ENCODE peak calls at places on chromosome 11, in five cellular contexts. One of them, this sample, is unnamed.

GRCh38 chr11:119417726-119418540 is 5.0 kb downstream of the THY1 start:
- DNase-seq in A549: no peak
- DNase-seq in H1: no peak
- DNase-seq in K562: no peak
- DNase-seq in GM12878: no peak
- DNase-seq in this sample: no peak

GRCh38 chr11:134517115-134517514 is 105.1 kb upstream of the B3GAT1 start:
- DNase-seq in A549: no peak
- DNase-seq in H1: no peak
- DNase-seq in K562: no peak
- DNase-seq in GM12878: no peak
- DNase-seq in this sample: no peak

GRCh38 chr11:7490535-7490934 is 5.2 kb downstream of the OLFML1 start:
- DNase-seq in A549: no peak
- DNase-seq in H1: no peak
- DNase-seq in K562: no peak
- DNase-seq in GM12878: no peak
- DNase-seq in this sample: no peak

GRCh38 chr11:28107726-28108618 is at the start of the genes KIF18A and METTL15:
- DNase-seq in A549: peak
- DNase-seq in H1: peak
- DNase-seq in K562: peak
- DNase-seq in GM12878: peak
- DNase-seq in this sample: peak

GRCh38 chr11:20160425-20161229 is at the start of gene DBX1:
- DNase-seq in A549: no peak
- DNase-seq in H1: no peak
- DNase-seq in K562: no peak
- DNase-seq in GM12878: no peak
- DNase-seq in this sample: no peak

GRCh38 chr11:62652156-62653006 is 721 bp downstream of the INTS5 start:
- DNase-seq in A549: no peak
- DNase-seq in H1: no peak
- DNase-seq in K562: no peak
- DNase-seq in GM12878: no peak
- DNase-seq in this sample: no peak

GRCh38 chr11:69915501-69916250 is 96.5 kb upstream of the FGF3 start:
- DNase-seq in A549: peak
- DNase-seq in H1: no peak
- DNase-seq in K562: peak
- DNase-seq in GM12878: no peak
- DNase-seq in this sample: peak

GRCh38 chr11:8699903-8700302 is 17.3 kb downstream of the RPL27A start:
- DNase-seq in A549: no peak
- DNase-seq in H1: no peak
- DNase-seq in K562: no peak
- DNase-seq in GM12878: no peak
- DNase-seq in this sample: peak

GRCh38 chr11:65215441-65216076 is 33.8 kb downstream of the CAPN1 start:
- DNase-seq in A549: no peak
- DNase-seq in H1: no peak
- DNase-seq in K562: peak
- DNase-seq in GM12878: no peak
- DNase-seq in this sample: no peak

GRCh38 chr11:59158206-59159068 is 13.5 kb upstream of the DTX4 start:
- DNase-seq in A549: peak
- DNase-seq in H1: no peak
- DNase-seq in K562: peak
- DNase-seq in GM12878: no peak
- DNase-seq in this sample: peak

GRCh38 chr11:112004389-112004788 is 20.8 kb upstream of the DLAT start:
- DNase-seq in A549: peak
- DNase-seq in H1: no peak
- DNase-seq in K562: peak
- DNase-seq in GM12878: no peak
- DNase-seq in this sample: peak

GRCh38 chr11:10351768-10352641 is 47.1 kb downstream of the ADM start:
- DNase-seq in A549: peak
- DNase-seq in H1: peak
- DNase-seq in K562: no peak
- DNase-seq in GM12878: no peak
- DNase-seq in this sample: peak

GRCh38 chr11:1344056-1344635 is 34.7 kb upstream of the TOLLIP start:
- DNase-seq in A549: no peak
- DNase-seq in H1: no peak
- DNase-seq in K562: no peak
- DNase-seq in GM12878: no peak
- DNase-seq in this sample: no peak

GRCh38 chr11:31383116-31383515 is 13.5 kb downstream of the DNAJC24 start:
- DNase-seq in A549: no peak
- DNase-seq in H1: no peak
- DNase-seq in K562: no peak
- DNase-seq in GM12878: no peak
- DNase-seq in this sample: no peak

DNA sequence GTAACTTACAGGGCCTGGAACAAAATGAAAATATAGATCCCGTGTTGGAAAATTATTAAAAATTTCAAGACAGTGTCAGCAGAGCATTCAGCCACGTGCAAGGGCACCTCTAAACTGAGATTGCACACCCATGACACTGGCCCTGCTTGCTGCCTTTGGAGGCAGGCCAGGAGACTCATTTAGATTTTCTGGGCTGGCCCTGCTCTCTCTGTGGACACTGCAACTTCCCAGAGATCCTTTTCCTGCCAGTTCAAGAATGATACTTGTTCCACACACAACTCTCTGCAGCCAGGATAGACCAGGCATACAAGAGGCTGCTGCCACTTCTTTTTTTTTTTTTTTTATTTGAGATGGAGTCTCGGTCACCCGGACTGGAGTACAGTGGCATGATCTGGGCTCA is 56.7 kb upstream of the PTPRJ start:
- DNase-seq in A549: no peak
- DNase-seq in H1: no peak
- DNase-seq in K562: no peak
- DNase-seq in GM12878: no peak
- DNase-seq in this sample: no peak
- TF ChIP-seq KDM1A in A549: no peak
- TF ChIP-seq KDM1A in H1: no peak
- TF ChIP-seq KDM1A in K562: no peak
- TF ChIP-seq KDM1A in GM12878: no peak
- TF ChIP-seq KDM1A in this sample: no peak

DNA sequence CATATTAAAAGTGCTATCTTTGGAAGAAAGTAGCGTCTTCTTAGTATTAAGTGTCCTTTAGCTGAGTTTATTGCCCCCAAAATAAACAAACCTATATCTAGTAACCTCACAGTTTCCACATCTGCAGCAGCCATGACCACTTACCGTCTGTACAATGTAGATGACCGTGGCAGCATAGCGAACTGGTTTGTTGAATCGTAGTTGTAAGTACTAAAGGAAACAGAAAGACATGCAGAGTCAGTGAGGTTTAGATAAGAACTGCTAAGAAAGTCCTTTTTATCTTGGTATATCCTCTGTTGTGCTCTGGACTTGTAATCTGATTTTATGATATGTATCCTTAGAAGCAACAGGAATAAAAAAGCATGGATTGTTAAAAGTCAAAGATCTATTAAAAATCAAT is 9.4 kb downstream of the SLC5A12 start:
- DNase-seq in A549: no peak
- DNase-seq in H1: no peak
- DNase-seq in K562: no peak
- DNase-seq in GM12878: no peak
- DNase-seq in this sample: no peak
- TF ChIP-seq KDM1A in A549: no peak
- TF ChIP-seq KDM1A in H1: no peak
- TF ChIP-seq KDM1A in K562: no peak
- TF ChIP-seq KDM1A in GM12878: no peak
- TF ChIP-seq KDM1A in this sample: no peak

GRCh38 chr11:68148071-68148805 is 27.1 kb upstream of the CHKA start:
- DNase-seq in A549: no peak
- DNase-seq in H1: no peak
- DNase-seq in K562: no peak
- DNase-seq in GM12878: no peak
- DNase-seq in this sample: no peak
- TF ChIP-seq KDM1A in A549: no peak
- TF ChIP-seq KDM1A in H1: no peak
- TF ChIP-seq KDM1A in K562: no peak
- TF ChIP-seq KDM1A in GM12878: no peak
- TF ChIP-seq KDM1A in this sample: no peak

DNA sequence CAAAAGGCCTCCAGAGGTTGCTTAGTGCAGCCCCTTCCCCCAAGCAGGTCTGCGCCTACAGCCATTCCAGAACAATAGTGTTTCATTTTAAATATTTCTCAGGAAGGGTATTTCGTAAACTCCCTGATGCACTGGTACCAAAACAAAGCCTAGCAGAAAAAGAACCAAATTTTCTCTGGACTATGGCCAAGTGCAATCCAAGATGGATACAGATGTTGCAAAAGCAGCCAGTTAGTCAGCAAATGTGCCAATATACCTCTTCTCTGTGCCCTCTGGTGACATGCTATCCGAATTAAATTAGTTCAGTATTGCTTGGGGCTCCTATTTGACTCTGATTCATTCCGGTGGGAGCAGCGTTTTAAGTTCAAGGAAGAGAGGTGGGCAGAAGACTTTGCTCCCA is 247.8 kb downstream of the NTM start:
- DNase-seq in A549: no peak
- DNase-seq in H1: no peak
- DNase-seq in K562: no peak
- DNase-seq in GM12878: no peak
- DNase-seq in this sample: no peak
- TF ChIP-seq KDM1A in A549: no peak
- TF ChIP-seq KDM1A in H1: no peak
- TF ChIP-seq KDM1A in K562: no peak
- TF ChIP-seq KDM1A in GM12878: no peak
- TF ChIP-seq KDM1A in this sample: no peak

DNA sequence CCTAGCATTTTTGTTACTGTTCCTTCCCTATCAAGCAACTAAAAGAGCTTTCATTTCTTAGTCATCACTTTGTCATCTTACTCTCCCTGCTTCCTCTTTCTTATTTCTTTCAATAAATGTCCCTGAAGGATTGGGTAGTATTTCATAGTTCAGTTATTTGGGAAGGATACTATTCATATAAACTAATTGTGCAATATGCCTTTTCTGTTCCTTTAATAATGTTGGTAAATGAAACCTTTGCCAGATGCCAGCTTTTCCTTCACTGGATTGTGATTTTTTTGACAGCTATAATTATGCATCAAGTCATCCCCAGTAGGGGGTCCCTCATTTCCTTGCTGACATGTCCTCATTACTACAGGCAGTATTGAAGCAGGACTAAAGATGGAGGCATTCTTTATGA is 101.7 kb downstream of the ATM start:
- DNase-seq in A549: no peak
- DNase-seq in H1: no peak
- DNase-seq in K562: no peak
- DNase-seq in GM12878: no peak
- DNase-seq in this sample: no peak
- TF ChIP-seq KDM1A in A549: no peak
- TF ChIP-seq KDM1A in H1: no peak
- TF ChIP-seq KDM1A in K562: no peak
- TF ChIP-seq KDM1A in GM12878: no peak
- TF ChIP-seq KDM1A in this sample: no peak